ENCODE peak calls at places on chromosomes 1 and 21, in six cellular contexts. K is amniotic epithelial cell, C is GDM1, B is AG09319, X is Ammon's horn, V is NCI-H2081. D is an unnamed sample.

GRCh38 chr1:212608956-212609700 is 567 bp downstream of the ATF3 start:
- DNase-seq in K (peak), C (peak), B (no peak), X (peak), V (peak), D (peak)

GRCh38 chr1:37841652-37842051 is 17.7 kb downstream of the MTF1 start:
- DNase-seq in K (no peak), C (no peak), B (no peak), X (no peak), V (no peak), D (no peak)

GRCh38 chr21:35395728-35396127 is 346.6 kb upstream of the RUNX1 start:
- DNase-seq in K (peak), C (peak), B (no peak), X (no peak), V (no peak), D (no peak)

GRCh38 chr1:70840260-70840953 is 207.2 kb downstream of the PTGER3 start:
- DNase-seq in K (no peak), C (no peak), B (no peak), X (no peak), V (no peak), D (no peak)

GRCh38 chr1:43705982-43706597 is 1.2 kb upstream of the ST3GAL3 start:
- DNase-seq in K (no peak), C (no peak), B (no peak), X (no peak), V (no peak), D (no peak)

GRCh38 chr21:29730281-29730680 is 209.5 kb downstream of the GRIK1 start:
- DNase-seq in K (no peak), C (no peak), B (no peak), X (no peak), V (no peak), D (peak)

GRCh38 chr1:162997499-162998285 is 71.5 kb upstream of the RGS4 start:
- DNase-seq in K (peak), C (no peak), B (no peak), X (no peak), V (no peak), D (no peak)

GRCh38 chr21:35204125-35204524 is 155.0 kb upstream of the RUNX1 start:
- DNase-seq in K (no peak), C (no peak), B (no peak), X (no peak), V (no peak), D (no peak)

GRCh38 chr1:49346767-49347349 is 570.2 kb upstream of the BEND5 start:
- DNase-seq in K (no peak), C (no peak), B (no peak), X (no peak), V (no peak), D (no peak)

GRCh38 chr1:242184955-242185354 is 186.1 kb upstream of the MAP1LC3C start:
- DNase-seq in K (no peak), C (no peak), B (no peak), X (peak), V (peak), D (no peak)

GRCh38 chr1:41423511-41424191 is 60.8 kb downstream of the EDN2 start:
- DNase-seq in K (no peak), C (no peak), B (no peak), X (no peak), V (no peak), D (peak)

GRCh38 chr1:100187912-100188311 is 9.9 kb upstream of the LRRC39 start:
- DNase-seq in K (peak), C (no peak), B (peak), X (peak), V (no peak), D (no peak)

GRCh38 chr1:154434346-154435075 is 29.4 kb downstream of the IL6R start:
- DNase-seq in K (peak), C (no peak), B (no peak), X (peak), V (no peak), D (peak)

D was measured in trophoblast cell.